ENCODE peak calls at places on chromosomes 12 and 14, in ten cellular contexts. V is IMR-90, U is HFFc6, T is fibroblast of the aortic adventitia, D is A549, H is lower leg skin, G is endothelial cell, A is B cell, L is RWPE2, E is AG09319. C is an unnamed sample.

GRCh38 chr12:9669534-9669933 is at the start of gene CLEC2D:
- DNase-seq in D (no peak), E (no peak), T (no peak), G (no peak), V (no peak), L (no peak), H (no peak), U (no peak), A (no peak), C (no peak)

GRCh38 chr14:69133206-69134125 is 19.5 kb downstream of the DCAF5 start:
- DNase-seq in A (no peak), D (peak; percentile 19), V (peak; percentile 78), L (no peak), U (peak; percentile 69), T (peak; percentile 88), H (no peak), G (no peak), E (no peak), C (no peak)

GRCh38 chr14:89042021-89042420 is 217.6 kb downstream of the TTC8 start:
- DNase-seq in G (no peak), H (no peak), U (no peak), T (no peak), A (no peak), D (no peak), E (no peak), V (no peak), L (no peak), C (no peak)

GRCh38 chr12:6438345-6438744 is 6.4 kb upstream of the CD27 start:
- DNase-seq in L (peak; percentile 15), H (peak; percentile 25), T (no peak), D (no peak), U (no peak), V (no peak), G (no peak), A (no peak), E (no peak), C (no peak)

GRCh38 chr12:8609061-8609570 is 3.5 kb downstream of the AICDA start:
- DNase-seq in T (peak; percentile 78), U (peak; percentile 20), V (peak; percentile 47), H (no peak), G (peak; percentile 35), D (peak; percentile 60), A (no peak), L (no peak), E (peak; percentile 4), C (no peak)

GRCh38 chr12:57430117-57430930 is 519 bp downstream of the R3HDM2 start:
- DNase-seq in T (peak; percentile 51), L (no peak), G (peak; percentile 65), D (no peak), U (peak; percentile 6), E (no peak), H (peak; percentile 89), V (peak; percentile 34), A (peak; percentile 93), C (no peak)

GRCh38 chr12:92696240-92696639 is 6.5 kb upstream of the PLEKHG7 start:
- DNase-seq in A (no peak), E (peak; percentile 8), V (peak; percentile 52), D (no peak), T (peak; percentile 76), L (no peak), U (no peak), H (no peak), G (no peak), C (no peak)

GRCh38 chr14:104435147-104436046 is 144.2 kb upstream of the C14orf180 start:
- DNase-seq in A (peak; percentile 26), L (no peak), G (no peak), T (no peak), U (no peak), V (no peak), H (peak; percentile 84), D (no peak), E (no peak), C (no peak)

GRCh38 chr12:123519151-123520001 is 14.1 kb downstream of the RILPL1 start:
- DNase-seq in A (no peak), L (peak; percentile 94), H (no peak), E (no peak), D (peak; percentile 64), T (peak; percentile 15), V (peak; percentile 56), U (peak; percentile 79), G (no peak), C (no peak)

GRCh38 chr14:23829736-23830474 is 123.7 kb upstream of the DHRS4 start:
- DNase-seq in L (peak; percentile 80), T (peak; percentile 86), U (peak; percentile 93), E (peak; percentile 36), D (peak; percentile 89), G (no peak), H (no peak), V (peak; percentile 82), A (no peak), C (no peak)

GRCh38 chr12:44441155-44441554 is 435.0 kb downstream of the NELL2 start:
- DNase-seq in U (no peak), T (no peak), L (no peak), V (no peak), A (no peak), H (no peak), E (no peak), D (no peak), G (no peak), C (no peak)

GRCh38 chr14:50875359-50876090 is 3.7 kb downstream of the ABHD12B start:
- DNase-seq in A (peak; percentile 49), H (no peak), D (no peak), U (peak; percentile 18), E (no peak), L (no peak), T (peak; percentile 17), G (no peak), V (peak; percentile 54), C (no peak)

GRCh38 chr12:87427770-87428169 is 601.4 kb downstream of the C12orf50 start:
- DNase-seq in G (no peak), V (no peak), U (no peak), L (no peak), A (no peak), D (no peak), H (no peak), E (no peak), T (peak; percentile 78), C (no peak)

GRCh38 chr12:29797565-29798360 is 14.0 kb upstream of the TMTC1 start:
- DNase-seq in E (no peak), D (no peak), U (no peak), G (no peak), V (no peak), T (no peak), H (no peak), L (no peak), A (no peak), C (no peak)

GRCh38 chr12:29795715-29796114 is 12.0 kb upstream of the TMTC1 start:
- DNase-seq in A (no peak), E (no peak), U (no peak), G (no peak), V (no peak), H (no peak), D (no peak), L (no peak), T (no peak), C (no peak)

GRCh38 chr12:29799591-29799990 is 15.8 kb upstream of the TMTC1 start:
- DNase-seq in L (no peak), T (peak; percentile 30), A (no peak), V (no peak), H (no peak), D (no peak), E (no peak), U (no peak), G (no peak), C (no peak)

GRCh38 chr12:29794869-29795268 is 11.1 kb upstream of the TMTC1 start:
- DNase-seq in A (no peak), G (no peak), H (no peak), V (no peak), L (no peak), T (peak; percentile 11), E (no peak), D (no peak), U (no peak), C (no peak)

DNA sequence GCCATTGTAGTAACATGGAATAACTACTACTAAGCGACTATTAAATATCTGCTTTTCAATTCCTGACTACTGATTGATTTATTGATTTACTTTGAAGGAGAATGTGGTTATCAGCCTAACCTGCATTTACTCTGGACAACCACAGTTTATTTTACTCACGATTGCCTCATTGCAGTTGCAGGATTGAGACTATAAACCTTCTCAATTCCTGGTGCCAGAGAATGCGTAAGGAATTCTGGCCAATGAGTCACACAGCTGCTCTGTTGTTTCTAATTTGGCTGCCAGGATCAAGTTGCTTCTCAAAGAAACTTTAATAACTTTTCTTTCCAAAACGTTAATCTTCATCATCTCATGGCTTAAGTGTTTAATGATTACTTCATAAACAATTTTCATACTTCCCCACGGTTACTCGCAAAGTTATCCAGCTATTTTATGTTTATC is 13.1 kb upstream of the TMTC1 start:
- DNase-seq in T (peak; percentile 94), H (no peak), U (peak; percentile 49), D (no peak), A (no peak), V (peak; percentile 97), G (no peak), L (no peak), E (peak; percentile 82), C (no peak)
- TF ChIP-seq CTCF in T (no peak), H (no peak), U (no peak), D (no peak), A (no peak), V (no peak), G (no peak), L (no peak), E (no peak), C (no peak)

GRCh38 chr12:106773945-106774807 is at the start of gene RIC8B:
- DNase-seq in V (peak; percentile 99), E (peak; percentile 95), D (peak; percentile 99), A (peak; percentile 71), L (peak; percentile 94), T (peak; percentile 99), H (peak; percentile 99), G (peak; percentile 95), U (peak; percentile 99), C (peak; percentile 71)
- TF ChIP-seq CTCF in V (no peak), E (no peak), D (no peak), A (no peak), L (no peak), T (no peak), H (no peak), G (no peak), U (no peak), C (no peak)

DNA sequence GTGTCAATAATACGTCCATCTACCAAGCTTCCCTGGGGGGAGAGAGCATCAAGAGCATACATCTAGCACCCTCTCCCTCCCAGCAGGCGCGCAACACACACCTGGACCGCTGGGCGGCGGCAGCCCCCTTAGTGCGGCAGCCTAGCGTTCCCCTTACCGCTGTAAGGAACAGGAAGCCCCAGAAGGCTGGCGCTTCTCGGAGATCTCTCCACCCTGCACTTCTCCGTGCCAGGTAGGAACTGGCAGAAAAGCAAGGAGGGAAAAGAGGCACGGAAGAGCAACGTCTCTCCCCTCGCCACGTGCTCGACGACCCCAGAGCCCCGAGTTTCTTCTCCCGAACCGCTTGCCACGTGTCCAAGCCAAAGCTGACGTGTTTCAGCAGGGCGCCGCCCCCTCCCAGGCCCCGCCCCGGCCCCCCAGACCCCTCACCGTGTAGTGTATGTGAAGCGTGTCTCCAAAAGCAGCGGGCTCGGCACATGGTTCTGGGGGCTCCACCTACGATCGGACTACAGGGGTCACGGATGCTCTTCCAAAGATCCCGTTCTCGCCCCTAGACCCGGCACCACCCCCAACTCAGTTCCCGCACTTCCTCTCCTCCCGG is 575 bp downstream of the FKBP11 start:
- DNase-seq in H (no peak), G (peak; percentile 64), L (no peak), D (peak; percentile 62), A (peak; percentile 89), E (no peak), U (peak; percentile 21), T (peak; percentile 46), V (peak; percentile 46), C (peak; percentile 64)
- TF ChIP-seq CTCF in H (no peak), G (peak; percentile 40), L (peak; percentile 65), D (peak; percentile 31), A (peak; percentile 86), E (peak; percentile 55), U (peak; percentile 68), T (peak; percentile 69), V (peak; percentile 53), C (peak; percentile 69)

GRCh38 chr14:20989787-20990600 is at the start of gene METTL17:
- DNase-seq in D (peak; percentile 98), E (peak; percentile 94), U (peak; percentile 99), V (peak; percentile 97), T (peak; percentile 98), H (peak; percentile 98), L (peak; percentile 97), G (peak; percentile 74), A (peak; percentile 77), C (peak; percentile 62)
- TF ChIP-seq CTCF in D (no peak), E (peak; percentile 29), U (peak; percentile 71), V (peak; percentile 36), T (peak; percentile 45), H (no peak), L (peak; percentile 78), G (no peak), A (peak; percentile 28), C (no peak)